ENCODE peak calls at places on chromosomes 6 and 20, in five cellular contexts. E, O, G, P and A are unnamed samples.

GRCh38 chr6:49499121-49499520 is 602 bp upstream of the GLYATL3 start:
- DNase-seq in E (no peak), O (no peak), G (no peak), P (no peak), A (no peak)

GRCh38 chr6:150491131-150491795 is 108.4 kb upstream of the PLEKHG1 start:
- DNase-seq in E (no peak), O (no peak), G (peak; percentile 63), P (no peak), A (no peak)

GRCh38 chr6:151847064-151847463 is 39.6 kb downstream of the ESR1 start:
- DNase-seq in E (no peak), O (peak; percentile 17), G (peak; percentile 5), P (peak; percentile 48), A (no peak)

GRCh38 chr20:547394-547793 is 3.8 kb upstream of the CSNK2A1 start:
- DNase-seq in E (no peak), O (no peak), G (no peak), P (no peak), A (no peak)

GRCh38 chr20:44736170-44737021 is 9.3 kb upstream of the KCNK15 start:
- DNase-seq in E (peak; percentile 80), O (peak; percentile 95), G (peak; percentile 64), P (peak; percentile 55), A (peak; percentile 63)

GRCh38 chr6:32151885-32152311 is at the start of gene PRRT1:
- DNase-seq in E (no peak), O (no peak), G (no peak), P (no peak), A (no peak)

GRCh38 chr20:43358811-43359210 is 98.9 kb upstream of the SRSF6 start:
- DNase-seq in E (no peak), O (no peak), G (no peak), P (no peak), A (no peak)

GRCh38 chr6:91273729-91274128 is 686.9 kb upstream of the MAP3K7 start:
- DNase-seq in E (no peak), O (no peak), G (no peak), P (no peak), A (no peak)

GRCh38 chr6:31058128-31058894 is 48.0 kb downstream of the MUC22 start:
- DNase-seq in E (peak; percentile 6), O (no peak), G (peak; percentile 97), P (no peak), A (peak; percentile 81)

GRCh38 chr6:19337103-19337502 is 500.1 kb upstream of the ID4 start:
- DNase-seq in E (no peak), O (no peak), G (no peak), P (no peak), A (no peak)

GRCh38 chr20:11001767-11002540 is 328.2 kb upstream of the JAG1 start:
- DNase-seq in E (peak; percentile 35), O (no peak), G (peak; percentile 92), P (no peak), A (no peak)

GRCh38 chr20:19995220-19995863 is 21.8 kb upstream of the NAA20 start:
- DNase-seq in E (peak; percentile 7), O (no peak), G (no peak), P (peak; percentile 45), A (no peak)

GRCh38 chr6:27251672-27252251 is 4.3 kb downstream of the PRSS16 start:
- DNase-seq in E (peak; percentile 87), O (peak; percentile 88), G (no peak), P (peak; percentile 67), A (no peak)

GRCh38 chr20:2114560-2114959 is 12.9 kb downstream of the STK35 start:
- DNase-seq in E (no peak), O (no peak), G (no peak), P (no peak), A (no peak)

GRCh38 chr20:36956674-36957073 is 5.2 kb upstream of the SAMHD1 start:
- DNase-seq in E (no peak), O (no peak), G (no peak), P (no peak), A (no peak)

GRCh38 chr6:3209114-3210023 is 18.1 kb downstream of the TUBB2B start:
- DNase-seq in E (peak; percentile 83), O (peak; percentile 97), G (peak; percentile 91), P (no peak), A (peak; percentile 93)

GRCh38 chr6:146770275-146770964 is 171.6 kb downstream of the ADGB start:
- DNase-seq in E (no peak), O (no peak), G (no peak), P (peak; percentile 38), A (no peak)

GRCh38 chr6:162921062-162921461 is 193.3 kb downstream of the PACRG start:
- DNase-seq in E (no peak), O (no peak), G (no peak), P (no peak), A (no peak)

GRCh38 chr6:158041370-158041769 is 59.7 kb downstream of the SYNJ2 start:
- DNase-seq in E (no peak), O (no peak), G (no peak), P (no peak), A (no peak)

GRCh38 chr20:33516882-33517281 is 27.0 kb downstream of the CBFA2T2 start:
- DNase-seq in E (peak; percentile 13), O (no peak), G (no peak), P (no peak), A (no peak)

GRCh38 chr20:47655635-47656034 is 129.6 kb downstream of the SULF2 start:
- DNase-seq in E (no peak), O (no peak), G (no peak), P (no peak), A (no peak)

GRCh38 chr6:149910721-149911151 is 12.2 kb downstream of the RAET1G start:
- DNase-seq in E (no peak), O (no peak), G (no peak), P (no peak), A (no peak)

GRCh38 chr6:114361036-114361435 is 18.2 kb upstream of the HS3ST5 start:
- DNase-seq in E (no peak), O (no peak), G (no peak), P (no peak), A (no peak)

GRCh38 chr6:132401120-132401940 is at the start of gene MOXD1:
- DNase-seq in E (no peak), O (no peak), G (no peak), P (no peak), A (no peak)

GRCh38 chr20:57573893-57574292 is 13.0 kb downstream of the PCK1 start:
- DNase-seq in E (no peak), O (peak; percentile 28), G (no peak), P (no peak), A (no peak)

GRCh38 chr6:43840490-43841218 is 70.6 kb downstream of the VEGFA start:
- DNase-seq in E (no peak), O (no peak), G (no peak), P (no peak), A (no peak)

GRCh38 chr6:136051140-136051775 is 198.9 kb downstream of the MTFR2 start:
- DNase-seq in E (no peak), O (no peak), G (no peak), P (peak; percentile 45), A (no peak)

GRCh38 chr6:43120101-43120730 is 44.1 kb downstream of the PTK7 start:
- DNase-seq in E (no peak), O (no peak), G (no peak), P (no peak), A (no peak)

GRCh38 chr6:38789256-38789655 is 74.1 kb downstream of the DNAH8 start:
- DNase-seq in E (no peak), O (no peak), G (no peak), P (no peak), A (no peak)

GRCh38 chr6:37134622-37135191 is 35.2 kb upstream of the PIM1 start:
- DNase-seq in E (no peak), O (no peak), G (peak; percentile 95), P (no peak), A (peak; percentile 95)

GRCh38 chr6:115545410-115545986 is 515.2 kb downstream of the FRK start:
- DNase-seq in E (no peak), O (peak; percentile 75), G (no peak), P (no peak), A (no peak)

GRCh38 chr6:42104095-42104806 is 38.2 kb downstream of the C6orf132 start:
- DNase-seq in E (no peak), O (peak; percentile 60), G (no peak), P (peak; percentile 77), A (no peak)

GRCh38 chr20:47175501-47175900 is 181.0 kb downstream of the ZMYND8 start:
- DNase-seq in E (no peak), O (no peak), G (no peak), P (no peak), A (no peak)

GRCh38 chr20:10221022-10221421 is 2.4 kb downstream of the SNAP25 start:
- DNase-seq in E (no peak), O (no peak), G (no peak), P (no peak), A (no peak)